ENCODE peak calls at places on chromosomes 16 and 17, in six cellular contexts. H, V, T, N, D and M are unnamed samples.

GRCh38 chr16:12679660-12680272 is 123.9 kb downstream of the CPPED1 start:
- DNase-seq in D (no peak), V (no peak), T (no peak), N (no peak), H (no peak), M (no peak)

GRCh38 chr16:30753596-30753995 is 5.4 kb downstream of the PHKG2 start:
- DNase-seq in V (no peak), D (no peak), H (no peak), T (no peak), N (no peak), M (no peak)

GRCh38 chr17:58693208-58693607 is 806 bp downstream of the RAD51C start:
- DNase-seq in H (no peak), V (no peak), N (no peak), D (no peak), T (no peak), M (no peak)

GRCh38 chr17:32281011-32281451 is 15.4 kb downstream of the RHBDL3 start:
- DNase-seq in N (no peak), D (no peak), V (no peak), T (no peak), H (no peak), M (no peak)

GRCh38 chr17:63932008-63932561 is at the start of gene CD79B:
- DNase-seq in N (no peak), T (no peak), H (no peak), V (no peak), D (no peak), M (no peak)

GRCh38 chr17:61259360-61259759 is 140.3 kb upstream of the TBX2 start:
- DNase-seq in H (no peak), N (no peak), V (peak; percentile 54), T (no peak), D (no peak), M (no peak)

GRCh38 chr17:77011173-77012011 is 129.4 kb upstream of the SEC14L1 start:
- DNase-seq in D (peak; percentile 83), N (no peak), V (no peak), T (no peak), H (no peak), M (no peak)

GRCh38 chr17:62591323-62591722 is 36.1 kb upstream of the MRC2 start:
- DNase-seq in N (no peak), H (no peak), D (no peak), V (no peak), T (no peak), M (no peak)